ENCODE peak calls at places on chromosomes 3 and 15, in four cellular contexts. K is SK-N-SH, L is K562, S is HepG2. X is an unnamed sample.

GRCh38 chr3:187836848-187837770 is 91.8 kb upstream of the BCL6 start:
- DNase-seq in K (no peak), L (no peak), S (no peak), X (no peak)

GRCh38 chr3:45682311-45682710 is 6.9 kb upstream of the SACM1L start:
- DNase-seq in K (peak), L (no peak), S (no peak), X (no peak)

GRCh38 chr3:150242220-150242938 is 165.7 kb upstream of the TSC22D2 start:
- DNase-seq in K (no peak), L (no peak), S (no peak), X (no peak)

GRCh38 chr3:129001817-129002572 is 891 bp downstream of the EFCC1 start:
- DNase-seq in K (peak), L (no peak), S (no peak), X (peak)

GRCh38 chr3:31164398-31164797 is 269.9 kb upstream of the GADL1 start:
- DNase-seq in K (no peak), L (no peak), S (no peak), X (no peak)

GRCh38 chr15:76951161-76951714 is 19.7 kb downstream of the RCN2 start:
- DNase-seq in K (no peak), L (no peak), S (no peak), X (no peak)

GRCh38 chr15:94346272-94346671 is 114.9 kb downstream of the MCTP2 start:
- DNase-seq in K (no peak), L (no peak), S (no peak), X (no peak)

GRCh38 chr3:37492977-37493471 is 318.6 kb upstream of the LRRFIP2 start:
- DNase-seq in K (peak), L (no peak), S (no peak), X (no peak)

GRCh38 chr3:150495563-150496168 is 50.6 kb downstream of the SERP1 start:
- DNase-seq in K (peak), L (peak), S (peak), X (no peak)

GRCh38 chr15:35702946-35703495 is 157.1 kb upstream of the DPH6 start:
- DNase-seq in K (no peak), L (no peak), S (no peak), X (no peak)

GRCh38 chr3:2652416-2652815 is 457.8 kb downstream of the IL5RA start:
- DNase-seq in K (no peak), L (no peak), S (no peak), X (no peak)

GRCh38 chr3:56101576-56101975 is 366.7 kb downstream of the ERC2 start:
- DNase-seq in K (no peak), L (no peak), S (no peak), X (no peak)

GRCh38 chr15:100048736-100049135 is 293.0 kb downstream of the ADAMTS17 start:
- DNase-seq in K (no peak), L (no peak), S (no peak), X (no peak)

GRCh38 chr15:57112178-57112577 is 193.7 kb downstream of the TCF12 start:
- DNase-seq in K (no peak), L (no peak), S (no peak), X (no peak)

GRCh38 chr3:117399311-117400068 is 689.9 kb downstream of the TUSC7 start:
- DNase-seq in K (no peak), L (no peak), S (no peak), X (no peak)

GRCh38 chr15:28182731-28183130 is 83.6 kb upstream of the OCA2 start:
- DNase-seq in K (no peak), L (no peak), S (no peak), X (no peak)

GRCh38 chr3:114213262-114213668 is 24.1 kb downstream of the ZNF80 start:
- DNase-seq in K (no peak), L (no peak), S (no peak), X (no peak)

GRCh38 chr3:43854916-43855315 is 164.2 kb downstream of the ABHD5 start:
- DNase-seq in K (no peak), L (no peak), S (no peak), X (no peak)

GRCh38 chr15:79844221-79844620 is 52.6 kb downstream of the MTHFS start:
- DNase-seq in K (no peak), L (no peak), S (no peak), X (no peak)

GRCh38 chr15:79846539-79846938 is 50.3 kb downstream of the MTHFS start:
- DNase-seq in K (no peak), L (no peak), S (peak), X (no peak)

GRCh38 chr15:79853492-79854328 is 43.1 kb downstream of the MTHFS start:
- DNase-seq in K (peak), L (peak), S (peak), X (peak)

GRCh38 chr15:79849789-79850188 is 47.0 kb downstream of the MTHFS start:
- DNase-seq in K (peak), L (peak), S (peak), X (peak)
- TF ChIP-seq FOXJ3 in K (no peak), L (no peak), S (no peak), X (no peak)

DNA sequence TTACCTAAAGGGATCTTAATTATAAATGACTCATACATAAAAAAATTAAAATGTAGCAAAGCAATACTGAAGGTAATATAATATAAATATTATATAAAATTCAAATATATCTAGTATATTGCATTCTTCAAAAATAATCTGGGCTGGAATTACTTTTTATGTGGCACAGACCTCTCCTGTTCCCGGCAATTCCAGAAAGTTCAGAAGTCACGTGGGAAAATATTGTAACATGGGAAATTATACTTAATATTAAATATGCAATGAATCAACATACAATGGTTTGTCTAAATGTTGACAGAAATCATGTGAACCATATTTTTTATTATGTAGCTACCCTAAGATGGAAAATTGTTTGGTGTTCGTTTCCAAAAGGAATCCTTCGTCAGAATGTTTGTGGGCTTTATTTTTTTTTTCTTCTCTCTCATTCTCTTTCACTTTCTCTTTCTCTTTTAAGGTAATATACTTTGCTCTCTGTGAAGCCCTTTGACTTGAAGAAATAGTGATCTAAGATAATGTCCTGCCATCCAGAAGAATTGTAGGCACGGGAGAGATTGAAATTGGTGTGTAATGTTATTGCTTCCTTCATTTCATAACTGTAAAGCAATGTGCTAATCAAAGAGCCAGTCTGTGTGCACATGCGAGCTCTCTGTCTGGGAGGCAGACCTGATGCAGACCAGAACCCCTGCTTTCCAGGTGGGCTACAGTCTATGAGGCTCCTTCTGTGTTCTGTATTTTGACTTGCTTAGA is 559.4 kb downstream of the NR2F2 start:
- DNase-seq in K (no peak), L (no peak), S (no peak), X (no peak)
- TF ChIP-seq FOXJ3 in K (no peak), L (no peak), S (no peak), X (no peak)

DNA sequence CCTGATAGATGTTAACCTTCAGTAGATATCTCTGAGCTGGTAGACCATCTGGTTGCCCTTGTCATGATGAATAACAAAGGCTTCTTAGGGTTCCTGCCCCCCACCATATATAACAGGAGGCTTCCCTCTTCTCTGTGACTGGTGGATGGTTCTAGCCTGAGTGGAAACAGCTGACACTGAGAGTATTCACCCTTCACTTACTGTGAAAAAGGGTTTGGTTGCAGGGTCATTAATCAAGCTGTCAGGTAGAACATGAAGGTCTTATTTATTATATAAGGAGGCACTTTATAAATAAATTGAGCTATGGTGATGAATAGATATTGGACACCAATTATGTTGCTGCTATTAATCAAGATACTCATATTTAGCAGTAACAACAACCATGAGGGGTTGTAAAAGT is 58.6 kb downstream of the CACNA2D3 start:
- DNase-seq in K (no peak), L (no peak), S (no peak), X (no peak)
- TF ChIP-seq FOXJ3 in K (no peak), L (no peak), S (no peak), X (no peak)

GRCh38 chr3:64918989-64919388 is 231.2 kb upstream of the ADAMTS9 start:
- DNase-seq in K (no peak), L (no peak), S (no peak), X (no peak)

GRCh38 chr3:64919934-64920333 is 232.1 kb upstream of the ADAMTS9 start:
- DNase-seq in K (no peak), L (no peak), S (no peak), X (no peak)

GRCh38 chr3:64922213-64922612 is 234.4 kb upstream of the ADAMTS9 start:
- DNase-seq in K (no peak), L (no peak), S (no peak), X (no peak)

GRCh38 chr3:64924961-64925360 is 237.2 kb upstream of the ADAMTS9 start:
- DNase-seq in K (no peak), L (no peak), S (no peak), X (no peak)

GRCh38 chr3:64921666-64922065 is 233.9 kb upstream of the ADAMTS9 start:
- DNase-seq in K (no peak), L (no peak), S (no peak), X (no peak)
- TF ChIP-seq FOXJ3 in K (no peak), L (no peak), S (no peak), X (no peak)

GRCh38 chr3:152241142-152242067 is 27.3 kb upstream of the MBNL1 start:
- DNase-seq in K (no peak), L (peak), S (no peak), X (no peak)

GRCh38 chr3:152245498-152246175 is 23.1 kb upstream of the MBNL1 start:
- DNase-seq in K (no peak), L (no peak), S (no peak), X (no peak)

GRCh38 chr3:152244156-152244888 is 24.4 kb upstream of the MBNL1 start:
- DNase-seq in K (no peak), L (no peak), S (no peak), X (no peak)

DNA sequence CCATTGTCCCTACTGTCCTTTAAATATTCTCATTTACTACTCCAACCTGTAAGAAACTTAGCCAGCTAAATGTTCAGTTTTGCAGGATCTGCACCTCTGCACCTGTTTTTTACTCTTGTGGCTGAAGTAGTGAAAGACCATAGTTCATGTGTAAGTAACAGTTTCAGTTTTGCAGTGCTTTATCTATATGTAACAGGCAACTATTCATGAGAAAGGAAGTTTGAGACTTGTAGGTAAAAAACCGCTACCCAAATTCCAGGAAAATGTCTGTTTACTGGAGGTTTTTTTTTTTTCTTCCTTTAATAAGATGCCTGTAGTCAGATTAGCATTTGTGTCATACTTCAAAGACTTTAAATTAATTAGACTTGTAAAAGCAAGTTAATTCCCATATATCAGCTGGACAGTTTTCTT is 25.4 kb upstream of the MBNL1 start:
- DNase-seq in K (no peak), L (peak), S (peak), X (no peak)
- TF ChIP-seq FOXJ3 in K (no peak), L (no peak), S (no peak), X (no peak)

DNA sequence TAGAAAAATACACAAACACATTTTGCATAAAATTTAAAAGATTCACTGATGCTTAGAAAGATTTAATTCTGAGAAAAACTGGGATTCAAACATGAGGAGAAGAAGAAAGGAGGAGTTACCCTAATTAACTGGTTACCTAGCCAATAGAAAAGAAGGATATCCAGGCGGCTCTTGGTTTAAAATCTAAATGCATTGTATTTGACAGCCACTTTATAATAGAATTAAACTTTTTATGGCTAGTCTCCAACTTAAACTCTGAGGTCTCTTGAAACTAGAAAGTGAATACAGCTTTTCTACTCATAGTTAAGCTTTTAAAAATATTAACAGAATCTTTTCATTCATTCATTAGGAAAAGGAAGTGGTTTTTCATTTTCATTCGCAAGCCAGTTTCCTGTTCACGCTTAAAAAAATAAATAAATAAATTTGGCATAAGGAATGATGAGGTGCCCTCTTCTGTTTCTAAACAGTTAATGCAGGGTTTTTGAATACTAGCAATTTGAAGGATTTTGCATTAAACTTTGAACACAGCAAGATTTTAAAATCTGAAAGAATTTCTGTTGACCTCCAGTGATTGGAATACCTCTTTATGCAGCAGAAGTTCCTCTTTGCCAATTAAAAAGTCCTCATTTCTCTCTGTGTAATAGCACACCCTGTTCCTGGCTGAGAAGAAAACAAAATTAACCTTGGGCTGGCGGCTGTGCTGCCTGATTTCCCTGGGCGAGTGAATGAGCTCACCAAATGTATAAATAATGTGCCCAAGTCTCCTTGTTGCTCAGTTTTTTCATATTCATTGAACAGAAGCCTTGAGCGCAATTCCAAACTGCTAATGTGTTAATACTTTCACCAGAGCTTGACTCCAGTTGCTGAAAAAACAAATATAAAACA is 105.1 kb downstream of the ZMAT3 start:
- DNase-seq in K (peak), L (peak), S (peak), X (no peak)
- TF ChIP-seq FOXJ3 in K (no peak), L (no peak), S (no peak), X (no peak)

GRCh38 chr3:183692436-183692835 is 5.2 kb upstream of the YEATS2 start:
- DNase-seq in K (no peak), L (no peak), S (no peak), X (no peak)
- TF ChIP-seq FOXJ3 in K (no peak), L (no peak), S (no peak), X (no peak)

X was measured in WTC11.